ENCODE peak calls at places on chromosome 15, in four cellular contexts. E is sigmoid colon, N is GM23338, X is stomach. L is an unnamed sample.

GRCh38 chr15:67433495-67434099 is 87.3 kb upstream of the C15orf61 start:
- DNase-seq in E (peak), N (peak), X (peak), L (no peak)

GRCh38 chr15:49832421-49832980 is 211.7 kb downstream of the DTWD1 start:
- DNase-seq in E (no peak), N (peak), X (no peak), L (no peak)

GRCh38 chr15:67303490-67304363 is 49.1 kb downstream of the IQCH start:
- DNase-seq in E (no peak), N (peak), X (no peak), L (no peak)

GRCh38 chr15:38308242-38308641 is 55.6 kb downstream of the SPRED1 start:
- DNase-seq in E (no peak), N (no peak), X (no peak), L (no peak)

GRCh38 chr15:48667701-48668100 is 22.2 kb upstream of the FBN1 start:
- DNase-seq in E (no peak), N (no peak), X (no peak), L (no peak)

GRCh38 chr15:71106802-71107500 is 8.3 kb upstream of the THSD4 start:
- DNase-seq in E (no peak), N (no peak), X (no peak), L (no peak)

GRCh38 chr15:28959326-28959725 is 73.6 kb downstream of the APBA2 start:
- DNase-seq in E (peak), N (no peak), X (no peak), L (peak)

GRCh38 chr15:65275104-65275727 is 11.5 kb downstream of the PARP16 start:
- DNase-seq in E (no peak), N (no peak), X (no peak), L (no peak)

GRCh38 chr15:89526601-89527441 is 30.4 kb upstream of the RHCG start:
- DNase-seq in E (no peak), N (no peak), X (no peak), L (peak)

GRCh38 chr15:70569718-70570231 is 193.6 kb downstream of the UACA start:
- DNase-seq in E (no peak), N (no peak), X (no peak), L (no peak)

GRCh38 chr15:76460871-76461270 is 124.3 kb downstream of the ISL2 start:
- DNase-seq in E (no peak), N (no peak), X (no peak), L (no peak)

GRCh38 chr15:83320404-83320803 is 35.9 kb upstream of the BNC1 start:
- DNase-seq in E (no peak), N (no peak), X (no peak), L (peak)

GRCh38 chr15:65132841-65133549 is 613 bp downstream of the PDCD7 start:
- DNase-seq in E (no peak), N (peak), X (peak), L (no peak)

GRCh38 chr15:29233566-29233965 is 36.1 kb downstream of the NSMCE3 start:
- DNase-seq in E (no peak), N (no peak), X (no peak), L (no peak)

GRCh38 chr15:80574590-80574989 is 120.5 kb upstream of the ABHD17C start:
- DNase-seq in E (no peak), N (no peak), X (no peak), L (no peak)

GRCh38 chr15:89486726-89487050 is 9.7 kb downstream of the RHCG start:
- DNase-seq in E (no peak), N (peak), X (no peak), L (no peak)

GRCh38 chr15:41567870-41568269 is 8.9 kb downstream of the TYRO3 start:
- DNase-seq in E (no peak), N (peak), X (no peak), L (no peak)

GRCh38 chr15:90190606-90191343 is 10.4 kb upstream of the SEMA4B start:
- DNase-seq in E (no peak), N (no peak), X (peak), L (no peak)

GRCh38 chr15:66496951-66497501 is 536 bp downstream of the SNAPC5 start:
- DNase-seq in E (no peak), N (no peak), X (no peak), L (no peak)

GRCh38 chr15:73965094-73965729 is 26.9 kb downstream of the STOML1 start:
- DNase-seq in E (peak), N (peak), X (no peak), L (no peak)

GRCh38 chr15:65632780-65633384 is 11.1 kb downstream of the SLC24A1 start:
- DNase-seq in E (no peak), N (no peak), X (no peak), L (no peak)

GRCh38 chr15:29859981-29860745 is 37.9 kb upstream of the TJP1 start:
- DNase-seq in E (no peak), N (no peak), X (no peak), L (no peak)

GRCh38 chr15:89206908-89207331 is 14.5 kb downstream of the RLBP1 start:
- DNase-seq in E (peak), N (peak), X (peak), L (peak)

GRCh38 chr15:88657326-88658069 is 18.7 kb downstream of the ISG20 start:
- DNase-seq in E (peak), N (peak), X (peak), L (peak)

GRCh38 chr15:39016706-39017105 is 452.1 kb upstream of the RASGRP1 start:
- DNase-seq in E (no peak), N (no peak), X (no peak), L (no peak)

GRCh38 chr15:38878946-38879345 is 314.3 kb upstream of the RASGRP1 start:
- DNase-seq in E (no peak), N (no peak), X (no peak), L (no peak)

GRCh38 chr15:65771870-65772269 is 20.2 kb downstream of the DENND4A start:
- DNase-seq in E (no peak), N (no peak), X (no peak), L (no peak)

GRCh38 chr15:55799287-55800212 is 56.6 kb upstream of the PRTG start:
- DNase-seq in E (no peak), N (peak), X (peak), L (no peak)

GRCh38 chr15:41821831-41822230 is 6.1 kb upstream of the JMJD7 start:
- DNase-seq in E (no peak), N (no peak), X (no peak), L (no peak)

GRCh38 chr15:96728591-96728990 is 398.1 kb downstream of the NR2F2 start:
- DNase-seq in E (no peak), N (no peak), X (no peak), L (no peak)

GRCh38 chr15:88878720-88879184 is 16.6 kb downstream of the HAPLN3 start:
- DNase-seq in E (no peak), N (peak), X (peak), L (no peak)

GRCh38 chr15:101502572-101503295 is 13.2 kb upstream of the PCSK6 start:
- DNase-seq in E (no peak), N (no peak), X (no peak), L (peak)

GRCh38 chr15:101499863-101500713 is 10.6 kb upstream of the PCSK6 start:
- DNase-seq in E (peak), N (no peak), X (peak), L (peak)

GRCh38 chr15:101498731-101499480 is 9.4 kb upstream of the PCSK6 start:
- DNase-seq in E (no peak), N (no peak), X (no peak), L (peak)

GRCh38 chr15:101501703-101502373 is 12.3 kb upstream of the PCSK6 start:
- DNase-seq in E (no peak), N (peak), X (peak), L (peak)

DNA sequence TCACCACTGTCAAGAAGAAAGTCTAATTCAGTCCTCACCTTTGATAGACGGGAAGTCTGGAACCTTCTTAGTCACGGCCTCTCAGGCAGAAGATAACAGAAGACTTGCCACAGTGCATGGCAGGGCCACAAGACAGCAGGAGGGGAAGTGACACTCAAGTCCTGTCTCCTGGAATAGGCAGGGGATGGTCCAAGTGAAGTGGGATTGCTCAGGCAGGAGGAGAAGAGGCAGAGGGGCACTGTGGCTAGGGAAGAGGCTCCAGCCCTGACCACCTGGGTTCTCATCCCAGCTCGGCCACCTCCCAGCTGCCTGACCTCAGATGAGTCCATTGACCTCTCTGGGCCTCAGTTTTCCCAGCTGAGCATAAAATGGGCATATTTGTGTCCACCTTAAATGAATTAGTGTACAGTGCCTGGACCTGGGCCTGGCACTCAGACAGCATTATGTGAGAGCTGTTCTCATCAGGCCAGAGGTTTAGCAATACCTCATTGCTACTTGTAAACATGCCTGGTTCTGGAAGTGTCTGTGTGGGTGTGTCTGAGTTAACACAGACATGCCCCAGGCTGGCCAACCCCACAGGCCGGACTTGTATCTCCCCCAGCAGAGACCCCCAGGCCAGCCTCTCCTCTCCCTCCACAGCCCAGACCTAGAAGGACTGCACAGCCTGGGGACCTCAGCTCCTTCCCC is 11.5 kb upstream of the PCSK6 start:
- DNase-seq in E (no peak), N (no peak), X (no peak), L (peak)
- TF ChIP-seq POLR2AphosphoS5 in E (no peak), N (no peak), X (no peak), L (no peak)

DNA sequence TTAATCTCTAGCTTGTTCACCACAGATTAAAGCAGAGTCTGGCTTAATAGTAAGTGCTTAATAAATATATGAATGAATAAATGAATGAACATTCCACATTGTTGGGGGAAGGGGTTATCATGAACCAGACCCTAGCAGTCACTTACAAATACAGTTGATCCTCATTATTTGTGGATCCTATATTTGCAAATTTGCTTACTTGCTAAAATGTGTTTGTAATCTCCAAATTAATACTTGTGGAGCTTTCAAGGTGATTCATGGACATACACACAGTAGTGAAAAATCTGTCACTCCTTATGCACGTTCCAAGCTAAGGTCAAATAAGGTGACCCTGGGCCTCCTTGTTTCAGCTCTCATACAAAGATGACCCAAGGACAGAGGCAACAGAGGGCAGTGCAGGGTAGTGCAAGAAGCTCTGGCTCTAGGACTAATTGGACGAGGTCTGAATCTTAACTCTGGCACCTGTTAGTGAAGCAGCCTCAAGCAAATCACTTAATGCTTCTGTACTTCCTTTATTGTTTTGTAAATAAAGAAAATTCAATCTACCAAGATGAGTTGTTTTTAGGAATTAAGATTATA is 112.8 kb upstream of the C2CD4B start:
- DNase-seq in E (no peak), N (peak), X (no peak), L (no peak)
- TF ChIP-seq POLR2AphosphoS5 in E (no peak), N (no peak), X (no peak), L (no peak)

GRCh38 chr15:75212200-75212858 is 10.6 kb downstream of the C15orf39 start:
- DNase-seq in E (no peak), N (no peak), X (no peak), L (no peak)
- TF ChIP-seq POLR2AphosphoS5 in E (no peak), N (no peak), X (no peak), L (no peak)

DNA sequence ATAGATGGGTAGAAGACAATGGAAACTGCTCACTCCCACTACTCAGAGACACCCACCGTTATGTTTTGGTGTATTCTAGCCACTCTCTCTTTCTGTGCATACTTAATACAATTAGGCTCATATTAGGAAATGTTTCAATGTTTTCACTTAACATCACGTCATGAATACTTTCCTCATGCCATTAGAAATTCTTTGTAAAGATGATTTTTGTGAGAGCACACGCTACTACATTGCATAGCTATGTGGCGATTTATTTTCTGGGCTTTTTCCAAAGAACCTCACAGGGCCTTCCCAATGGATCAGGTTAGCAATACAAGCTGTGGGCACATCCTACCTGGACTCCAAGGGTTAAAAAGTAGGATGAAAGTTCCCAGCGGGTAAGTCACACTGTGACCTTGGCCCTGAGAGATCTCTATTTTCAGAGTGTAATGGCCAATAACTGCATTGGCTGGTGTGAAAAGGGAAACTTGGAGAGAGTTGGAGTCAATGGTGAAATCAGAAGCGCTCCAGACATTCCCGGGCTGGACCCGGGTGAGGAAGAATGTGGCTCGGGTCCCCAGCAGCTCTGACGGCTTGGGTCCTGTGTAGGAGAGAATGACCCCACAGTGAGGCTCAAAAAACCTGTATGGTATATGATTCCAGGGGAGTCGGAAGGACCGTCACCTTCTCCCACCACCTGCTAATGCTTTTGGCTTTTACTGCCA is 25.8 kb upstream of the TGM5 start:
- DNase-seq in E (no peak), N (no peak), X (no peak), L (no peak)
- TF ChIP-seq POLR2AphosphoS5 in E (no peak), N (no peak), X (no peak), L (no peak)

GRCh38 chr15:60010467-60011257 is 6.6 kb downstream of the FOXB1 start:
- DNase-seq in E (no peak), N (peak), X (no peak), L (peak)
- TF ChIP-seq POLR2AphosphoS5 in E (no peak), N (no peak), X (no peak), L (no peak)